ENCODE peak calls at places on chromosome 16, in five cellular contexts. N, L, M, K and E are unnamed samples.

GRCh38 chr16:57299009-57299718 is 14.7 kb upstream of the PLLP start:
- DNase-seq in L (peak), N (no peak), K (no peak), M (no peak), E (peak)

GRCh38 chr16:17470871-17471744 is at the start of gene XYLT1:
- DNase-seq in M (no peak), N (no peak), L (no peak), K (no peak), E (peak)

GRCh38 chr16:82439678-82440293 is 187.0 kb upstream of the CDH13 start:
- DNase-seq in N (no peak), K (no peak), M (no peak), L (peak), E (peak)

GRCh38 chr16:79508294-79508693 is 92.2 kb downstream of the MAF start:
- DNase-seq in M (no peak), L (no peak), K (no peak), N (no peak), E (no peak)

GRCh38 chr16:89073346-89074221 is 20.1 kb upstream of the ACSF3 start:
- DNase-seq in L (no peak), N (no peak), M (no peak), K (no peak), E (no peak)

GRCh38 chr16:11539635-11540034 is 47.1 kb downstream of the LITAF start:
- DNase-seq in M (no peak), L (no peak), N (no peak), K (no peak), E (no peak)

GRCh38 chr16:3009568-3010390 is 2.9 kb upstream of the CLDN9 start:
- DNase-seq in N (no peak), K (no peak), L (no peak), M (peak), E (no peak)

GRCh38 chr16:75805946-75806345 is 79.7 kb upstream of the CPHXL start:
- DNase-seq in M (no peak), N (no peak), L (no peak), K (peak), E (no peak)

GRCh38 chr16:58451945-58452401 is 48.0 kb upstream of the NDRG4 start:
- DNase-seq in L (peak), M (no peak), K (peak), N (no peak), E (no peak)

DNA sequence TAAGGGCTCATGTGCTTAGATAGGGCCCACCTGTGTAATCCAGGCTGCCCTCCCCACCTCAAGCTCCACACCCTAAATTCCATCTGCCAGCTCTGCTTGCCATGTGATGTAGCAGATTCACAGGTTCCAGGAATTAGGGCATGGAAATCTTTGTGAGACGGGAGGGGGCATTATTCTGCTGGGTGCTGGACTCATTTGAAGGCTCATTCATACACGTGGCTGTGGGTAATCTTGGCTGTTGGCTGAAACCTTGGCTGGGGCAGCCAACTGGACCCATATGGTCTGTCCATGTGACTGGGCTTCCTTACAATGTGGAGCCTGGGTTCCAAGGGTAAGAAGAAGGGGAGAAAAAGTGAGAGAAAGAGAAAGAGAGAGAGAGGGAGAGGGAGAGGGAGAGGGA is 115.1 kb downstream of the CYLD start:
- DNase-seq in K (no peak), N (no peak), M (no peak), L (no peak), E (no peak)
- TF ChIP-seq TAF1 in K (no peak), N (no peak), M (no peak), L (no peak), E (no peak)

GRCh38 chr16:67608367-67608766 is 36.6 kb upstream of the CARMIL2 start:
- DNase-seq in K (no peak), L (no peak), M (no peak), N (no peak), E (no peak)

DNA sequence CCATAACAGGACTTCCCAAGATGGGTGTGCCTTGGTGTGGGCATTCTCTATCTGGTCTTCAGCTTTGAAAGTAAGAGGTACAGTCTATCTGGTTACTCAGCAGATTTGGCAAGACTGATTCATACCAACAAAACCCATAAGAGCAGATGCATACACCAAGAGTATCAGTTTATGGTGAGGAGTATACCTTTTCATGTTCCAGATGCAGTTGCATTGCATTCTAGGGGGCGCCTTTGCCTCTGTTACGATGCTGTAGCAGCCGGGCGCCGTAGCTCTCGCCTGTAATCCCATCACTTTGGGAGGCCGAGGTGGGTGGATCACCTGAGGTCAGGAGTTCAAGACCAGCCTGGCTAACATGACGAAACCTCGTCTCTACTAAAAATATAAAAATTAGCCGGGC is 31.1 kb upstream of the CARMIL2 start:
- DNase-seq in N (no peak), K (peak), M (peak), L (peak), E (no peak)
- TF ChIP-seq CTCF in N (no peak), K (peak), M (peak), L (peak), E (peak)

GRCh38 chr16:83706394-83706793 is 101.4 kb upstream of the HSBP1 start:
- DNase-seq in L (no peak), N (no peak), M (no peak), K (no peak), E (no peak)
- TF ChIP-seq TAF1 in L (no peak), N (no peak), M (no peak), K (no peak), E (no peak)

GRCh38 chr16:6446370-6446769 is 886.3 kb upstream of the RBFOX1 start:
- DNase-seq in N (no peak), M (peak), K (peak), L (no peak), E (no peak)
- TF ChIP-seq CTCF in N (no peak), M (no peak), K (no peak), L (no peak), E (no peak)